ENCODE peak calls at places on chromosomes 2 and 18, in six cellular contexts. P is AG08395, F is stomach, D is SW480, G is right cardiac atrium, Z is upper lobe of right lung. A is an unnamed sample.

GRCh38 chr2:169393068-169393590 is 30.8 kb upstream of the LRP2 start:
- DNase-seq in P (no peak), Z (no peak), D (peak; percentile 90), F (no peak), G (no peak), A (no peak)

GRCh38 chr2:107001964-107002696 is 116.2 kb upstream of the ST6GAL2 start:
- DNase-seq in G (no peak), Z (no peak), P (no peak), D (peak; percentile 45), F (no peak), A (no peak)

GRCh38 chr2:208025814-208026184 is 472 bp upstream of the PLEKHM3 start:
- DNase-seq in G (no peak), F (no peak), P (no peak), Z (peak; percentile 62), D (no peak), A (no peak)

GRCh38 chr2:52518673-52519072 is 1248.9 kb upstream of the CHAC2 start:
- DNase-seq in G (no peak), Z (no peak), F (no peak), D (no peak), P (no peak), A (no peak)

GRCh38 chr2:234363011-234363487 is 133.8 kb downstream of the ARL4C start:
- DNase-seq in G (no peak), P (peak; percentile 55), Z (no peak), D (peak; percentile 93), F (no peak), A (no peak)

GRCh38 chr18:1057367-1057766 is 152.7 kb downstream of the ADCYAP1 start:
- DNase-seq in D (no peak), P (no peak), F (no peak), Z (no peak), G (no peak), A (no peak)

GRCh38 chr2:173436088-173436487 is 81.4 kb downstream of the CDCA7 start:
- DNase-seq in F (no peak), G (no peak), D (no peak), P (no peak), Z (no peak), A (no peak)

GRCh38 chr2:239433777-239434396 is 33.1 kb upstream of the HDAC4 start:
- DNase-seq in G (no peak), D (no peak), P (no peak), Z (no peak), F (no peak), A (no peak)

GRCh38 chr2:20351555-20352229 is 1.0 kb upstream of the PUM2 start:
- DNase-seq in P (no peak), D (peak; percentile 48), Z (no peak), G (no peak), F (peak; percentile 60), A (no peak)

A was measured in amygdala.